ENCODE peak calls at places on chromosomes 6 and 20, in six cellular contexts. P is A549, G is cardiac muscle cell, J is ovary, B is uterus, Q is breast epithelium. H is an unnamed sample.

GRCh38 chr6:55963301-55963700 is 87.9 kb upstream of the BMP5 start:
- DNase-seq in P (no peak), G (peak; percentile 27), J (no peak), B (no peak), Q (no peak), H (no peak)

GRCh38 chr6:1510239-1510638 is 99.5 kb upstream of the FOXC1 start:
- DNase-seq in P (no peak), G (no peak), J (no peak), B (no peak), Q (no peak), H (no peak)

GRCh38 chr6:44733868-44734267 is 346.4 kb downstream of the CDC5L start:
- DNase-seq in P (no peak), G (no peak), J (no peak), B (peak; percentile 22), Q (no peak), H (no peak)

GRCh38 chr6:42264852-42265390 is 47.3 kb upstream of the MRPS10 start:
- DNase-seq in P (no peak), G (no peak), J (no peak), B (no peak), Q (no peak), H (no peak)

GRCh38 chr20:63876489-63877036 is 11.5 kb downstream of the TPD52L2 start:
- DNase-seq in P (no peak), G (no peak), J (no peak), B (no peak), Q (no peak), H (no peak)

GRCh38 chr6:34595332-34596090 is 39.4 kb upstream of the SPDEF start:
- DNase-seq in P (no peak), G (no peak), J (no peak), B (no peak), Q (no peak), H (no peak)

GRCh38 chr6:167093406-167093921 is 29.4 kb upstream of the CCR6 start:
- DNase-seq in P (no peak), G (no peak), J (no peak), B (no peak), Q (no peak), H (no peak)

GRCh38 chr6:20826378-20826777 is 292.1 kb downstream of the CDKAL1 start:
- DNase-seq in P (no peak), G (no peak), J (no peak), B (no peak), Q (no peak), H (no peak)

GRCh38 chr6:40583694-40584093 is 3.5 kb downstream of the LRFN2 start:
- DNase-seq in P (no peak), G (no peak), J (no peak), B (no peak), Q (no peak), H (no peak)

GRCh38 chr6:132354517-132355167 is 46.6 kb downstream of the MOXD1 start:
- DNase-seq in P (no peak), G (no peak), J (no peak), B (no peak), Q (no peak), H (no peak)

GRCh38 chr6:56250266-56250665 is 2.9 kb upstream of the COL21A1 start:
- DNase-seq in P (no peak), G (peak; percentile 30), J (no peak), B (no peak), Q (no peak), H (no peak)

GRCh38 chr6:166772518-166772917 is 145.5 kb upstream of the RPS6KA2 start:
- DNase-seq in P (no peak), G (no peak), J (no peak), B (no peak), Q (no peak), H (no peak)

GRCh38 chr6:70811788-70812187 is 144.1 kb downstream of the SMAP1 start:
- DNase-seq in P (no peak), G (no peak), J (no peak), B (no peak), Q (no peak), H (no peak)

GRCh38 chr6:132190815-132191175 is 210.5 kb downstream of the MOXD1 start:
- DNase-seq in P (no peak), G (no peak), J (no peak), B (no peak), Q (no peak), H (no peak)

GRCh38 chr6:111980979-111981378 is 72.9 kb upstream of the CCN6 start:
- DNase-seq in P (no peak), G (no peak), J (no peak), B (peak; percentile 63), Q (no peak), H (no peak)

GRCh38 chr6:40293824-40294188 is 293.4 kb downstream of the LRFN2 start:
- DNase-seq in P (no peak), G (no peak), J (no peak), B (no peak), Q (no peak), H (no peak)

GRCh38 chr20:52056203-52057062 is 135.1 kb downstream of the ZFP64 start:
- DNase-seq in P (peak; percentile 19), G (no peak), J (no peak), B (no peak), Q (no peak), H (no peak)

GRCh38 chr20:59696476-59696875 is 92.1 kb downstream of the PHACTR3 start:
- DNase-seq in P (no peak), G (no peak), J (no peak), B (no peak), Q (no peak), H (peak; percentile 49)

GRCh38 chr6:136284909-136285308 is 4.7 kb downstream of the BCLAF1 start:
- DNase-seq in P (no peak), G (no peak), J (no peak), B (no peak), Q (no peak), H (no peak)

GRCh38 chr20:45060341-45060740 is 40.6 kb downstream of the KCNS1 start:
- DNase-seq in P (no peak), G (no peak), J (no peak), B (no peak), Q (no peak), H (no peak)

GRCh38 chr20:45058168-45058850 is 42.6 kb downstream of the KCNS1 start:
- DNase-seq in P (no peak), G (no peak), J (no peak), B (no peak), Q (no peak), H (no peak)

GRCh38 chr20:45059022-45059728 is 41.8 kb downstream of the KCNS1 start:
- DNase-seq in P (no peak), G (no peak), J (no peak), B (no peak), Q (no peak), H (no peak)

GRCh38 chr20:45064812-45065211 is 36.1 kb downstream of the KCNS1 start:
- DNase-seq in P (no peak), G (no peak), J (no peak), B (no peak), Q (no peak), H (no peak)

GRCh38 chr20:45061244-45061643 is 39.7 kb downstream of the KCNS1 start:
- DNase-seq in P (peak; percentile 71), G (no peak), J (no peak), B (no peak), Q (no peak), H (no peak)
- H3K27ac ChIP-seq in P (peak overlapping the region; percentile 61), G (no peak overlapping the region), J (no peak overlapping the region), B (no peak overlapping the region), Q (no peak overlapping the region), H (peak overlapping the region; percentile 24)

GRCh38 chr6:148203281-148203925 is 139.2 kb upstream of the SASH1 start:
- DNase-seq in P (no peak), G (no peak), J (no peak), B (no peak), Q (no peak), H (no peak)

GRCh38 chr6:148199584-148199983 is 143.1 kb upstream of the SASH1 start:
- DNase-seq in P (no peak), G (no peak), J (no peak), B (no peak), Q (no peak), H (no peak)

GRCh38 chr6:148200302-148200701 is 142.3 kb upstream of the SASH1 start:
- DNase-seq in P (no peak), G (peak; percentile 20), J (no peak), B (peak; percentile 26), Q (no peak), H (peak; percentile 43)

GRCh38 chr6:148208298-148208697 is 134.3 kb upstream of the SASH1 start:
- DNase-seq in P (no peak), G (no peak), J (no peak), B (no peak), Q (no peak), H (no peak)

DNA sequence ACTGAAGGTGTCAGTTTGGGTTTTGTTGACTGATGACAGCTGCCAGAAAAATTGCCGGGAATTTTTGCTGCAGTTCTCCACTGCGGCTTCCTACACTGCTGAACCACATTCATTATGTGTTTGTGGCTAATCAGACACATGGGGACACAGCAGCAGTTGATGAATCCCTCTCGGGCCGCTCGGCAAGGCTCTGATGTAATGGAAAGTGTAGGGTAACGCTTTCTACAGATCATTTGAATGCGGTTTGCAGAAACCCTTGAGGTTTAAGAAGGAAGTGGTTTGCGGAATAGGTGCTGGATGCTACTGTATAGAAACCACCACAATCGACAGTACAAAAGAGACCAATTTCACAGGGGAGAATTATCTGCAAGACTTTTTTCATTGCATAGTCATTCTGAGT is 138.7 kb upstream of the SASH1 start:
- DNase-seq in P (no peak), G (no peak), J (no peak), B (no peak), Q (no peak), H (no peak)
- H3K27ac ChIP-seq in P (no peak overlapping the region), G (no peak overlapping the region), J (no peak overlapping the region), B (no peak overlapping the region), Q (peak overlapping the region; percentile 41), H (no peak overlapping the region)

GRCh38 chr6:35737413-35738211 is 780 bp downstream of the ARMC12 start:
- DNase-seq in P (peak; percentile 65), G (peak; percentile 73), J (no peak), B (no peak), Q (no peak), H (no peak)
- H3K27ac ChIP-seq in P (peak overlapping the region; percentile 99), G (no peak overlapping the region), J (no peak overlapping the region), B (peak overlapping the region; percentile 6), Q (no peak overlapping the region), H (no peak overlapping the region)

GRCh38 chr20:34083781-34084180 is 28.3 kb downstream of the EIF2S2 start:
- DNase-seq in P (no peak), G (no peak), J (no peak), B (no peak), Q (no peak), H (no peak)

GRCh38 chr20:34085544-34086040 is 26.5 kb downstream of the EIF2S2 start:
- DNase-seq in P (no peak), G (no peak), J (no peak), B (no peak), Q (no peak), H (no peak)

GRCh38 chr20:34084227-34084923 is 27.7 kb downstream of the EIF2S2 start:
- DNase-seq in P (no peak), G (no peak), J (no peak), B (no peak), Q (no peak), H (no peak)

GRCh38 chr20:34082232-34082887 is 29.7 kb downstream of the EIF2S2 start:
- DNase-seq in P (no peak), G (no peak), J (no peak), B (no peak), Q (no peak), H (no peak)

GRCh38 chr20:34083137-34083536 is 28.9 kb downstream of the EIF2S2 start:
- DNase-seq in P (no peak), G (peak; percentile 29), J (peak; percentile 64), B (peak; percentile 44), Q (no peak), H (no peak)
- H3K27ac ChIP-seq in P (no peak overlapping the region), G (peak overlapping the region; percentile 47), J (peak overlapping the region; percentile 22), B (peak overlapping the region; percentile 41), Q (peak overlapping the region; percentile 77), H (no peak overlapping the region)